ENCODE peak calls at places on chromosomes 16 and 17, in five cellular contexts. P is CD8-positive, alpha-beta memory T cell; O is cardiac muscle cell; R is endodermal cell; V is adrenal gland. L is an unnamed sample.

GRCh38 chr17:13520899-13521572 is 80.7 kb downstream of the HS3ST3A1 start:
- DNase-seq in R (no peak), V (no peak), O (no peak), P (no peak), L (no peak)

GRCh38 chr17:48841395-48841831 is 10.6 kb downstream of the CALCOCO2 start:
- DNase-seq in V (peak; percentile 58), R (no peak), O (no peak), P (peak; percentile 50), L (peak; percentile 87)

GRCh38 chr17:4998666-4999428 is 1.1 kb downstream of the KIF1C start:
- DNase-seq in V (no peak), P (peak; percentile 45), R (peak; percentile 71), O (no peak), L (no peak)

GRCh38 chr17:4234406-4234805 is 29.4 kb downstream of the ANKFY1 start:
- DNase-seq in O (no peak), P (no peak), V (no peak), R (no peak), L (no peak)

GRCh38 chr16:56203052-56203451 is 11.8 kb downstream of the GNAO1 start:
- DNase-seq in P (peak; percentile 71), R (peak; percentile 77), V (no peak), O (no peak), L (no peak)

GRCh38 chr17:510223-510917 is 157.8 kb upstream of the RPH3AL start:
- DNase-seq in V (no peak), P (no peak), R (no peak), O (no peak), L (no peak)

GRCh38 chr17:49631496-49631895 is 46.4 kb downstream of the SPOP start:
- DNase-seq in R (no peak), P (no peak), O (no peak), V (no peak), L (no peak)

GRCh38 chr16:57615813-57616212 is 12.6 kb upstream of the ADGRG1 start:
- DNase-seq in V (peak; percentile 10), P (no peak), O (no peak), R (peak; percentile 31), L (no peak)

GRCh38 chr17:15260376-15261062 is 4.6 kb downstream of the PMP22 start:
- DNase-seq in R (peak; percentile 98), P (no peak), V (peak; percentile 93), O (peak; percentile 89), L (peak; percentile 8)

GRCh38 chr16:48101069-48101674 is 54.6 kb downstream of the ABCC12 start:
- DNase-seq in P (no peak), V (no peak), O (no peak), R (no peak), L (no peak)

GRCh38 chr17:21296097-21297025 is 11.8 kb downstream of the MAP2K3 start:
- DNase-seq in O (no peak), V (peak; percentile 87), P (no peak), R (no peak), L (no peak)

GRCh38 chr17:71900830-71901229 is 220.0 kb upstream of the SOX9 start:
- DNase-seq in V (no peak), O (peak; percentile 6), R (no peak), P (no peak), L (no peak)

GRCh38 chr17:41406205-41406604 is 8.8 kb upstream of the KRT31 start:
- DNase-seq in P (no peak), V (peak; percentile 49), R (peak; percentile 67), O (no peak), L (no peak)

GRCh38 chr17:58591455-58591854 is 77.0 kb upstream of the MTMR4 start:
- DNase-seq in R (no peak), V (no peak), O (no peak), P (no peak), L (no peak)

GRCh38 chr16:2048116-2048543 is 345 bp downstream of the TSC2 start:
- DNase-seq in R (no peak), V (peak; percentile 65), O (no peak), P (no peak), L (no peak)

GRCh38 chr16:56800355-56800754 is 64.7 kb upstream of the SLC12A3 start:
- DNase-seq in O (no peak), P (no peak), R (no peak), V (no peak), L (no peak)

GRCh38 chr17:48505788-48506187 is 25.0 kb downstream of the HOXB1 start:
- DNase-seq in R (peak; percentile 62), P (peak; percentile 85), V (peak; percentile 86), O (peak; percentile 64), L (peak; percentile 48)

GRCh38 chr16:54268340-54268739 is 18.2 kb downstream of the IRX3 start:
- DNase-seq in O (no peak), R (peak; percentile 20), V (no peak), P (no peak), L (no peak)

GRCh38 chr17:4066210-4066609 is 76.6 kb downstream of the ZZEF1 start:
- DNase-seq in V (no peak), P (no peak), O (no peak), R (no peak), L (no peak)

GRCh38 chr17:2077040-2077439 is 22.1 kb downstream of the HIC1 start:
- DNase-seq in V (no peak), P (peak; percentile 22), R (no peak), O (no peak), L (no peak)
- H3K27ac ChIP-seq in V (peak overlapping the region; percentile 1), P (no peak overlapping the region), R (no peak overlapping the region), O (peak overlapping the region; percentile 85), L (no peak overlapping the region)

GRCh38 chr16:10921536-10922327 is 20.5 kb downstream of the DEXI start:
- DNase-seq in O (no peak), R (no peak), P (no peak), V (peak; percentile 69), L (no peak)

GRCh38 chr16:10916534-10916933 is 25.7 kb downstream of the DEXI start:
- DNase-seq in O (no peak), R (no peak), P (no peak), V (no peak), L (no peak)

GRCh38 chr16:10920726-10921427 is 21.4 kb downstream of the DEXI start:
- DNase-seq in P (no peak), R (no peak), O (no peak), V (no peak), L (no peak)

GRCh38 chr16:10919003-10919351 is 23.3 kb downstream of the DEXI start:
- DNase-seq in P (no peak), V (no peak), O (no peak), R (no peak), L (no peak)

DNA sequence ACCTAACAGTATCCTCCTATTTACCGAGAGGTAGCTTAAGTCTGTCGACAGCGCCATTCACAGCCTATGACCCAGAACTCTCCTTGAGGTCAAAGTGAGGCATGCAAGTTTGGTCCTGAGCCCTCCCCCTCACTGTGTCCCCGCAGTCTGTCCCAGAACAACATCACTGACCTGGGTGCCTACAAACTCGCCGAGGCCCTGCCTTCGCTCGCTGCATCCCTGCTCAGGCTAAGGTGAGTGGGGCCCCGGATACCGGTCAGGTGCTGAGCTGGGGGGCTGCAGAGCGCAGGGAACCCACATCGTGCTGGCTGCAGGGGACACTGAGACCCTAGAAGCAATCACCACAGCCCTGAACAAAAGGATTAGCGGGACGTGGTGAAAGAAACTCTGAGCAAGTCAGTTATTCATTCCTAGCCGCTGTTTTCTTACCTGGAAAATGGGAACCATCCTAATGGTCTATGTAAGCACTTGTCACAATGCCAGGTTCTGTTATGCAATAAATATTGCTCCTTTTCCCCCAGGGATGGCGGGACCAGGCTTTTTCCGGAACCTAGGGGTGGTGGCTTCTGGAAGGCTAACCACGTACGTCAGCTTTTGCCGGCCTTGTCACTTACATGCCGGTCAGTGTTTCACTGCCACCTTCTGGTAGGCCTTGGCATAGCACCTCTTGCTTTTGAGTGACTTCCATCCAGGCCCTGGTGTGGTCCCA is 23.8 kb downstream of the DEXI start:
- DNase-seq in P (peak; percentile 81), O (peak; percentile 92), R (peak; percentile 99), V (peak; percentile 99), L (peak; percentile 64)
- H3K27ac ChIP-seq in P (no peak overlapping the region), O (no peak overlapping the region), R (no peak overlapping the region), V (no peak overlapping the region), L (no peak overlapping the region)

GRCh38 chr17:77115947-77116346 is 24.8 kb upstream of the SEC14L1 start:
- DNase-seq in R (no peak), V (no peak), P (no peak), O (no peak), L (no peak)

GRCh38 chr17:77117415-77117814 is 23.4 kb upstream of the SEC14L1 start:
- DNase-seq in R (no peak), V (peak; percentile 74), P (no peak), O (no peak), L (no peak)

GRCh38 chr17:77118251-77118928 is 22.4 kb upstream of the SEC14L1 start:
- DNase-seq in O (peak; percentile 54), V (no peak), R (no peak), P (no peak), L (no peak)

GRCh38 chr17:77115510-77115909 is 25.3 kb upstream of the SEC14L1 start:
- DNase-seq in O (no peak), P (no peak), R (no peak), V (no peak), L (no peak)

GRCh38 chr17:77116371-77116860 is 24.4 kb upstream of the SEC14L1 start:
- DNase-seq in V (no peak), O (no peak), P (no peak), R (no peak), L (no peak)
- H3K27ac ChIP-seq in V (peak overlapping the region; percentile 44), O (no peak overlapping the region), P (no peak overlapping the region), R (no peak overlapping the region), L (no peak overlapping the region)

GRCh38 chr16:51017969-51018368 is 133.1 kb downstream of the SALL1 start:
- DNase-seq in R (no peak), O (no peak), V (no peak), P (no peak), L (no peak)
- H3K27ac ChIP-seq in R (no peak overlapping the region), O (no peak overlapping the region), V (no peak overlapping the region), P (no peak overlapping the region), L (no peak overlapping the region)

GRCh38 chr16:52257534-52257933 is 289.4 kb downstream of the TOX3 start:
- DNase-seq in V (no peak), O (no peak), R (no peak), P (no peak), L (no peak)

GRCh38 chr16:52251495-52251894 is 295.4 kb downstream of the TOX3 start:
- DNase-seq in P (no peak), R (no peak), O (no peak), V (no peak), L (no peak)

GRCh38 chr16:52254753-52255152 is 292.2 kb downstream of the TOX3 start:
- DNase-seq in V (no peak), P (no peak), R (no peak), O (no peak), L (no peak)

GRCh38 chr16:52252680-52253079 is 294.3 kb downstream of the TOX3 start:
- DNase-seq in O (no peak), R (no peak), V (no peak), P (no peak), L (no peak)

DNA sequence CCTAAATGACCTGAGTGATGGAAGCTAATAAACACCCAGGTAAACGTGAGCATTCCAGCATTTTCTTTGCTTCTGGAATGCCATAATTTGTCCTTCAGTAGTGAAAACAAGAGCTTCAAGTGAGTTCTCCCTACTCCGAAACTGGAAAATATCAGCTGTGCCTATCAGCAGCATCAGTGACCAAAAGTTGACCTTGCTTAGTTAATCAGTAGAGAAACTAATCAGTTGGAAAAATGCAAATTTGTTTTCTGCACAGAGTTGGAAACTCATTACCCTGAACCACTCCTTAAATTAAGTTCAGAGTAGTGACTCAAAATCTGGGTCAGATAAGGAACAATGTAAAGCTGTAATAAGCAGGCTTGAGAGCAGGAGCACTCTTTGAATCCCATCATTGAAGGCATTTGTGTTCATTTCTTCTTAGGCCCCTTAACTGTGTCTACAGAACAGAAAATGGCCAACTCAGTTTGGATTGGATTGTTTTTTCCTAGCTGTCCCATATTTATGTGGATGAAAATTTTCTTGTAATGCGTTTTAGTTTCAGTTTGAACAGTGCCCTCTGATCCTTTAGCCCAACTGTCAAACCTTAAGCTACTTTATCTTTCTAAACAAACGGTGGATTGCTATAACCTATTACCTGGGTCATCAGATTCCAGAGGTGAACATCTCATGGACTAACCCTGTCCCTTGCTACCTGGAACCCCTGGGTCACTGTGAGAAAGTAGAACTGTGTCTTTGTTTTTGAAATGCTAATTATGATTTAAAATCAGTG is 290.4 kb downstream of the TOX3 start:
- DNase-seq in P (no peak), V (no peak), O (no peak), R (no peak), L (no peak)
- H3K27ac ChIP-seq in P (no peak overlapping the region), V (no peak overlapping the region), O (no peak overlapping the region), R (no peak overlapping the region), L (no peak overlapping the region)